ENCODE peak calls at places on chromosome 1, in seven cellular contexts. C is fibroblast of lung, J is mammary epithelial cell, Q is neuronal stem cell, I is HAP-1, N is suprapubic skin, R is left lung. G is an unnamed sample.
A peak's percentile ranks its signal among the peaks of the same experiment; 100 is the strongest.

GRCh38 chr1:225479341-225479740 is 51.5 kb upstream of the LBR start:
- DNase-seq in C (no peak), J (no peak), Q (no peak), I (no peak), N (no peak), R (no peak), G (no peak)

GRCh38 chr1:67987046-67987799 is 63.2 kb downstream of the DIRAS3 start:
- DNase-seq in C (peak; percentile 99), J (peak; percentile 87), Q (no peak), I (no peak), N (no peak), R (no peak), G (no peak)

GRCh38 chr1:209349372-209350324 is 233.9 kb upstream of the CAMK1G start:
- DNase-seq in C (peak; percentile 74), J (no peak), Q (no peak), I (no peak), N (no peak), R (no peak), G (no peak)

GRCh38 chr1:204255225-204255624 is 41.4 kb upstream of the GOLT1A start:
- DNase-seq in C (no peak), J (no peak), Q (no peak), I (peak; percentile 49), N (no peak), R (no peak), G (no peak)

GRCh38 chr1:156750932-156751723 is at the start of gene HDGF:
- DNase-seq in C (peak; percentile 29), J (peak; percentile 42), Q (no peak), I (peak; percentile 56), N (no peak), R (no peak), G (peak; percentile 72)

GRCh38 chr1:51969038-51969705 is 21.3 kb downstream of the RAB3B start:
- DNase-seq in C (peak; percentile 99), J (no peak), Q (no peak), I (no peak), N (no peak), R (no peak), G (no peak)

GRCh38 chr1:212760126-212760823 is 31.3 kb downstream of the NSL1 start:
- DNase-seq in C (no peak), J (no peak), Q (no peak), I (peak; percentile 60), N (no peak), R (no peak), G (no peak)

GRCh38 chr1:53196485-53197271 is at the start of gene CPT2:
- DNase-seq in C (peak; percentile 91), J (peak; percentile 86), Q (peak; percentile 80), I (peak; percentile 96), N (peak; percentile 97), R (peak; percentile 97), G (peak; percentile 92)

GRCh38 chr1:156805766-156806511 is 10.7 kb downstream of the SH2D2A start:
- DNase-seq in C (peak; percentile 93), J (peak; percentile 27), Q (no peak), I (no peak), N (no peak), R (no peak), G (no peak)

GRCh38 chr1:100290291-100290690 is 24.3 kb downstream of the RTCA start:
- DNase-seq in C (no peak), J (no peak), Q (no peak), I (no peak), N (no peak), R (no peak), G (no peak)

GRCh38 chr1:7401814-7402547 is 369.1 kb upstream of the VAMP3 start:
- DNase-seq in C (peak; percentile 100), J (peak; percentile 99), Q (no peak), I (no peak), N (peak; percentile 15), R (no peak), G (no peak)

DNA sequence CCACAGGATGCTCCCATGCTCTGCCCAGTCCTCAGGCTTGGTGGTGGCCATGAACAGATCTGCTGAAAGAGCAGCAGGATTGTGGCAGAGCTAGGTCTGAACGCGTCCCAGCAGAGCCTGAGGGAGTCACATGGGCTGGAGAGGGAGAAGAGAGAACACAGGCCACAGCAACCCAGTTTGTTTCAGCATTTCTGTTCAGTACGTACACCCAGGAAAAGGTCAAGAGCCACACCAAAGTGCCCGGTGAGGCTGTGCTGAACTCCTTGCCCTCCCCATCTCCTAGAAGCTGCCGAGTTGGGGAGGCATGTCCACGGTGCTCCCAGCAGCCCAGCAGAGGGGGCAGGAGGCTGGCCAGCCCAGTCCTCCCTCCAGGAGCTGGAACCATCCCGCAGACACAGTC is 5.5 kb downstream of the PKP1 start:
- DNase-seq in C (no peak), J (peak; percentile 67), Q (no peak), I (no peak), N (no peak), R (no peak), G (no peak)
- H3K4me1 ChIP-seq in C (no peaks in the 10 kb centered on the region), J (peaks cover 72% of the 10 kb centered on the region), Q (no peaks in the 10 kb centered on the region), I (no peaks in the 10 kb centered on the region), N (peaks cover 41% of the 10 kb centered on the region), R (peaks cover under 1% of the 10 kb centered on the region), G (no peaks in the 10 kb centered on the region)

DNA sequence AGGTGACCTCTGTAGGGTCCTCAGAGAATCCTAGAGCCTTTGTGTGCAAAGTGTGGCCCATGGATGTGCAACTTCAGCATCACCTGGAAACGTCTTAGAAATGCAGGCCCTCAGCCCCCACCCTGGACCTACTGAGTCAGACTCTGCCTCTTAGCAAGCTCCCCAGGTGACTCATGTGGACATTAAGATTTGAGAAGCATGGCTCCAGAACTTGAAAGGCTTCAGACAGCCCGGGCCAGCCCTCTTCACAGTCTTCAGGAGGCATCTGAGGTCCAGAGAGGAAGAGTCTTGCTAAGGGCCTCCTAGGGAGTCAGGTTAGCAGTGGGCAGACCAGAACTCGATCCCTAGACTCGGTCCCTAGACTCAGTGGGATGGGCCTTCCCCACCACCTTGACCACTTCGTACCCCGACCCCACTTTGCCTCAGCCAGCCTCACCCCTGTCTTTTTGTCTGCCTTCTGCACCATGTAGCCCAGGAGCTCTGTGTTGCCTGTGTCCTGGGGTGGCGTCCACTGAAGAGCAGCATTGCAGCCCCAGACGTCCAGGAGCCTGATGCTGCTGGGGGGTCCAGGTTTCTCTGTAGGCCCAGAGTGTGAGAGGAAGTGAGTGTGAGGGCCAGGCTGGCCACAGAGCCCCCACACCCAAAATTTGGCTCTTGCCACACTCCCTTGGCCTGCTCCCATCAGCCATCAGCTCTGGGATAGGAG is 4.8 kb downstream of the MYBPH start:
- DNase-seq in C (peak; percentile 36), J (no peak), Q (no peak), I (no peak), N (no peak), R (no peak), G (no peak)
- H3K4me1 ChIP-seq in C (peaks cover 3% of the 10 kb centered on the region), J (no peaks in the 10 kb centered on the region), Q (no peaks in the 10 kb centered on the region), I (no peaks in the 10 kb centered on the region), N (no peaks in the 10 kb centered on the region), R (peaks cover 15% of the 10 kb centered on the region), G (no peaks in the 10 kb centered on the region)

GRCh38 chr1:24487455-24487854 is 15.2 kb upstream of the RCAN3 start:
- DNase-seq in C (no peak), J (no peak), Q (no peak), I (no peak), N (no peak), R (no peak), G (no peak)
- H3K4me1 ChIP-seq in C (no peaks in the 10 kb centered on the region), J (no peaks in the 10 kb centered on the region), Q (no peaks in the 10 kb centered on the region), I (no peaks in the 10 kb centered on the region), N (no peaks in the 10 kb centered on the region), R (no peaks in the 10 kb centered on the region), G (no peaks in the 10 kb centered on the region)

GRCh38 chr1:160471253-160471652 is 51.8 kb downstream of the SLAMF6 start:
- DNase-seq in C (no peak), J (no peak), Q (no peak), I (no peak), N (no peak), R (no peak), G (no peak)

GRCh38 chr1:160465123-160465522 is 57.9 kb downstream of the SLAMF6 start:
- DNase-seq in C (no peak), J (no peak), Q (no peak), I (no peak), N (no peak), R (no peak), G (no peak)

GRCh38 chr1:160472112-160472511 is 50.9 kb downstream of the SLAMF6 start:
- DNase-seq in C (no peak), J (no peak), Q (no peak), I (no peak), N (no peak), R (no peak), G (no peak)

GRCh38 chr1:160466966-160467365 is 56.1 kb downstream of the SLAMF6 start:
- DNase-seq in C (no peak), J (no peak), Q (no peak), I (no peak), N (no peak), R (no peak), G (no peak)
- H3K4me1 ChIP-seq in C (no peaks in the 10 kb centered on the region), J (no peaks in the 10 kb centered on the region), Q (no peaks in the 10 kb centered on the region), I (no peaks in the 10 kb centered on the region), N (no peaks in the 10 kb centered on the region), R (no peaks in the 10 kb centered on the region), G (no peaks in the 10 kb centered on the region)

GRCh38 chr1:246567258-246568235 is 1.3 kb downstream of the CNST start:
- DNase-seq in C (peak; percentile 89), J (peak; percentile 62), Q (no peak), I (no peak), N (no peak), R (no peak), G (no peak)

GRCh38 chr1:246572795-246573194 is 6.5 kb downstream of the CNST start:
- DNase-seq in C (no peak), J (no peak), Q (no peak), I (no peak), N (no peak), R (no peak), G (no peak)

GRCh38 chr1:246571953-246572352 is 5.7 kb downstream of the CNST start:
- DNase-seq in C (no peak), J (no peak), Q (no peak), I (no peak), N (no peak), R (no peak), G (no peak)

GRCh38 chr1:246566808-246567154 is 525 bp downstream of the CNST start:
- DNase-seq in C (peak; percentile 34), J (no peak), Q (no peak), I (no peak), N (no peak), R (no peak), G (no peak)

GRCh38 chr1:246569248-246570238 is 3.3 kb downstream of the CNST start:
- DNase-seq in C (no peak), J (peak; percentile 5), Q (no peak), I (no peak), N (no peak), R (no peak), G (no peak)
- H3K4me1 ChIP-seq in C (peaks cover 7% of the 10 kb centered on the region), J (peaks cover 8% of the 10 kb centered on the region), Q (peaks cover 5% of the 10 kb centered on the region), I (peaks cover 6% of the 10 kb centered on the region), N (peaks cover 23% of the 10 kb centered on the region), R (peaks cover 82% of the 10 kb centered on the region), G (peaks cover 5% of the 10 kb centered on the region)

GRCh38 chr1:114340906-114341698 is 169.9 kb downstream of the TRIM33 start:
- DNase-seq in C (no peak), J (no peak), Q (no peak), I (no peak), N (no peak), R (no peak), G (no peak)
- H3K4me1 ChIP-seq in C (peaks cover 4% of the 10 kb centered on the region), J (peaks cover 10% of the 10 kb centered on the region), Q (no peaks in the 10 kb centered on the region), I (no peaks in the 10 kb centered on the region), N (peaks cover 6% of the 10 kb centered on the region), R (peaks cover 5% of the 10 kb centered on the region), G (peaks cover 4% of the 10 kb centered on the region)